ENCODE peak calls at places on chromosomes 1 and 21, in four cellular contexts. P is lower leg skin, B is neural progenitor cell, E is body of pancreas. F is an unnamed sample.

GRCh38 chr1:174535207-174535606 is 87.4 kb downstream of the GPR52 start:
- DNase-seq in P (no peak), B (no peak), E (no peak), F (no peak)

GRCh38 chr1:3320246-3321152 is 134.0 kb upstream of the ARHGEF16 start:
- DNase-seq in P (no peak), B (no peak), E (peak), F (no peak)

GRCh38 chr1:205263580-205264190 is 35.9 kb downstream of the TMCC2 start:
- DNase-seq in P (no peak), B (no peak), E (no peak), F (no peak)

GRCh38 chr1:27544818-27545612 is 55.0 kb upstream of the WASF2 start:
- DNase-seq in P (no peak), B (no peak), E (peak), F (no peak)

GRCh38 chr1:201126832-201127754 is at the start of gene ASCL5:
- DNase-seq in P (no peak), B (peak), E (peak), F (no peak)

GRCh38 chr1:159508951-159509350 is 26.9 kb downstream of the OR10J5 start:
- DNase-seq in P (no peak), B (no peak), E (no peak), F (no peak)

GRCh38 chr21:30625449-30625848 is 5.0 kb downstream of the KRTAP20-4 start:
- DNase-seq in P (no peak), B (no peak), E (no peak), F (no peak)

GRCh38 chr1:5990913-5991783 is 1.1 kb downstream of the NPHP4 start:
- DNase-seq in P (no peak), B (peak), E (peak), F (no peak)

GRCh38 chr1:184623404-184623803 is 131.3 kb downstream of the EDEM3 start:
- DNase-seq in P (no peak), B (no peak), E (no peak), F (no peak)

GRCh38 chr1:177944673-177945014 is 25.2 kb downstream of the SEC16B start:
- DNase-seq in P (no peak), B (no peak), E (no peak), F (no peak)

GRCh38 chr1:119147626-119148180 is 7.2 kb upstream of the WARS2 start:
- DNase-seq in P (no peak), B (no peak), E (no peak), F (no peak)

GRCh38 chr21:38293113-38293512 is 36.3 kb downstream of the KCNJ15 start:
- DNase-seq in P (no peak), B (no peak), E (no peak), F (no peak)

GRCh38 chr1:191096405-191096804 is 618.7 kb upstream of the BRINP3 start:
- DNase-seq in P (no peak), B (no peak), E (no peak), F (no peak)

GRCh38 chr21:35366348-35367085 is 317.4 kb upstream of the RUNX1 start:
- DNase-seq in P (peak), B (no peak), E (no peak), F (no peak)

GRCh38 chr1:13543927-13544556 is 30.2 kb upstream of the LRRC38 start:
- DNase-seq in P (peak), B (peak), E (peak), F (no peak)

GRCh38 chr1:179001451-179001850 is 24.2 kb upstream of the FAM20B start:
- DNase-seq in P (no peak), B (no peak), E (no peak), F (no peak)

GRCh38 chr1:168907053-168907452 is 178.0 kb upstream of the DPT start:
- DNase-seq in P (no peak), B (no peak), E (no peak), F (no peak)

GRCh38 chr1:95028954-95029353 is 43.8 kb downstream of the ALG14 start:
- DNase-seq in P (no peak), B (no peak), E (no peak), F (no peak)

GRCh38 chr1:41802532-41803501 is 115.9 kb downstream of the HIVEP3 start:
- DNase-seq in P (peak), B (no peak), E (no peak), F (no peak)

DNA sequence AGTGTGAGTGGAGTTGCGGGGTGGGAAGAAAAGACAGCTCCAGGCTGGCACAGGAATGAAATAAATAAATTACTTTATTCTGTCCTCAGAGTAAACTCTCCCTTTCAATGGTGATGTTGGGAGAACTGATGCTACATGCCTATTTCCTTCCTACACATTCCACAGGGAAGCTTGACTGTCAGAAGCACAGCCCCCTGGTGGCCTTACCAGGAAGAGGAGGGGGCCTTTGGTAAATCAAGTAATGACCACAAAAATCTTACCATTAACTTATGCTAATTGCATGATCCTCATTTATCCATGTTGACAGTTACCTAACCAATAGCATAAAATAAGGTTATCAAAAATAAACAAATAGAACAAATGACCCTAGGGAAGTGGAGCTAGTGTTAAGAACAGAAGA is 605.0 kb upstream of the PKN2 start:
- DNase-seq in P (no peak), B (peak), E (no peak), F (no peak)
- TF ChIP-seq CTCF in P (no peak), B (peak), E (no peak), F (no peak)

DNA sequence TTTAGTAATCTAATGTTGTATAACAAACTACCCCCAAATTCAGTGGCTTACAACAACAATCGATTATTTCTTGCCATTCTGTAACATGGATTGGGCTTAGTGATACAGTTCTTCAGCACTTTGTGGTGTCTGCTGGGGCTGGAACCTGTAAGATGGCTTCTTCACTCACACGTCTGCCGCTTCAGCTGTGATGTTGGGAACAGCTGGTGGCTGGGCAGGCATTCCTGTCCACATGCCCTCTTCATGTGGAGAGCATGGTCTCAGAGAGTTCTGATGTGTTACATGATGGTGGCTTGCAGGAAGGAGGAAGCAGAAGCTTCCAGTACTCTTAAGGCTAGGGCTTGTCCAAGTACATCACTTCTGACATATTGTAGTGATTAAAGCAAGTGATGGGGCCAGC is 276.9 kb downstream of the PTBP2 start:
- DNase-seq in P (no peak), B (no peak), E (no peak), F (no peak)
- TF ChIP-seq CTCF in P (no peak), B (no peak), E (no peak), F (no peak)

GRCh38 chr1:248625166-248625565 is 9.7 kb downstream of the OR2T11 start:
- DNase-seq in P (no peak), B (no peak), E (no peak), F (no peak)

GRCh38 chr1:248625971-248626370 is 8.9 kb downstream of the OR2T11 start:
- DNase-seq in P (no peak), B (no peak), E (no peak), F (no peak)

GRCh38 chr1:248618119-248618518 is 16.8 kb downstream of the OR2T11 start:
- DNase-seq in P (no peak), B (no peak), E (no peak), F (no peak)

GRCh38 chr1:248618878-248619277 is 16.0 kb downstream of the OR2T11 start:
- DNase-seq in P (no peak), B (no peak), E (peak), F (no peak)

DNA sequence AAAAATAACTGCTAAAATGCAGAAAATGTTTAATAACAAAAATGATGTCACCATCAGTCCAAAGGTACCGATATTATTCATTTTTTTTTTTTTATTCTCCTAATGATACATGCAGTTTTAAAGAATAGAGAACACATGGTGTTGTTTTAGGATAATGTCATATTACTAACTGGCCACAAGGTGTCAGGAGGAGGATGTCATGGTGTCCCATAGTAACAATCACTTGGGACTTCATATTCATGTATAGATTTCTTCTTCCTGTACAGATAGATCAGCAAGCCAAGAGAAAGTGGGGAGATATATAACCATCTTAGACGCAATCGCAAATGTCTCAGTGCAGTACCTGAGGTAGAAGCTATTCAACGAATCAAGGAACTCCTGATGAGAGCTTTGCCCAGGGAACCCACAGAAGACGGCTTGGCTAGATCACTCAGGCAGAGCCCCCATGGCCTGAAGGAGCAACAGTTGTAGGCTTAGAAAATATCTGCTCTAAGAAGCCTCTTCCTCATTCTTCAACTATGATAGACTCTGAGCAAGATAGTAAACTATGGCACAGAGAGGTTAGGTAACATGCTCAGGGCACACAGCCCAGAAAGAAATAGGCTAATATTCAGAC is 12.3 kb downstream of the OR2T11 start:
- DNase-seq in P (no peak), B (no peak), E (no peak), F (no peak)
- TF ChIP-seq CTCF in P (no peak), B (peak), E (peak), F (no peak)

GRCh38 chr1:210416049-210416448 is 87.3 kb downstream of the HHAT start:
- DNase-seq in P (no peak), B (no peak), E (no peak), F (no peak)
- TF ChIP-seq CTCF in P (no peak), B (peak), E (no peak), F (no peak)

DNA sequence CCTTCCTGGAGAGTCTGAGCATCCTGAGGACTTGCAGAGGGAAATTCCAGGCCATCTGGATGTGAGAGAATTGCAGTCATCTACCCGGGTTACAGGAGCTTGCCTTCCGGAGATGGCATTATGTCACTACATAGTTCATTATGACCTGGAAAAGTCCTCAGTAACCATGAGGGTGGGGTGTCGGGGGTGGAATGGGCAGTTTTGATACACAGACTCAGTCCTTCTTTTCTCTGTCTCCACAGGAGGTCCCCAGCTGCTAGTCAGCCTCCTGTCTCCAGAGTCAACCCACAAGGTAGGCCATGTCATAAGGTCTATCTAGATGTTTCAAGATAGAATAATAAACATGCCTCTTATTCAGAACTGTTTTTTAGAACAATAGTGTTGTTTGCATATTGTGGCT is 268.2 kb upstream of the SGIP1 start:
- DNase-seq in P (no peak), B (no peak), E (no peak), F (no peak)
- TF ChIP-seq CTCF in P (no peak), B (no peak), E (no peak), F (no peak)

GRCh38 chr21:36992671-36993070 is 13.8 kb upstream of the RIPPLY3 start:
- DNase-seq in P (no peak), B (no peak), E (peak), F (no peak)

GRCh38 chr21:36987845-36988244 is 18.7 kb upstream of the RIPPLY3 start:
- DNase-seq in P (no peak), B (no peak), E (no peak), F (no peak)

GRCh38 chr21:36988536-36988935 is 18.0 kb upstream of the RIPPLY3 start:
- DNase-seq in P (no peak), B (no peak), E (no peak), F (no peak)

GRCh38 chr21:36990508-36991205 is 15.8 kb upstream of the RIPPLY3 start:
- DNase-seq in P (no peak), B (no peak), E (no peak), F (no peak)

DNA sequence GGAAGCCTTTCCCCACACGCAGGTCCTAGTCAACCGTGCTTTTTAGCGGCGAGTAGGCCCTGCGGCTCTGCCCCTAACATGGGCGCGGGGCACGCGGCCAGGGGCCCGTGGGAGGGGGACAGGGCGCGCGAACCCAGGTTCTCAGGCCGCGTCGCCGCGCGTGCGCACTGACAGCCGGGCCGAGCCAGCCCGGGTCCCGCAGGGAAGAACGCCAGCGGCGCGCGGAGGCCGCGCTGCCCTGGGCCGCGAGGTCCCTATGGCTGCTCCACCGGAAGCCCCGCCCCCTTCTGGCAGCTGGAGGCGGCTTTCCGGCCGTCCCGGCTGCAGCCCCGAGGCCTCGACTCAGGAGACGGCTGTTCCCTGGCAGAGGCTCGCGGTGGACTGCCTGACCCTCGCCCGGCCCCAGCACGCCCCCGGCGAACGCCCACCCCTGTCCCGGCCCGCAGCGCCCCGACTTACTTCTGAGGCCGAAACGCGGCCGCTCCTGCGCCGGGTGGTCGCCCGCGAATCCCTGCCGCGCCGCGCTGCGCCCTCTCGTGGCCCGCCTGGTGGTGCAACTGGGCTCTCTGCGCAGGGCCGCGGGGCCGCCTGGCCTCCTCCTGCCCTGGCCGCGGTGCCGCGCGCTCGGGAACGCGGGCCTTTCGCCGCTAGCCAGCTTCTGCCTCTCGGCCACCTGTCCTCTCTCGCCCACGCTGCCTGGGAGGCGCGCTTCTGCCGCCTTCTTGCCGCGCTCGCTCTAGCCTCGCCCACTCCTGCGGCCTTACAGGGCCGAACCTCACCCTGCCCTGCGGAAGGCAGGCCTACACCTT is 16.6 kb upstream of the RIPPLY3 start:
- DNase-seq in P (peak), B (peak), E (peak), F (peak)
- TF ChIP-seq CTCF in P (no peak), B (peak), E (peak), F (peak)

GRCh38 chr1:225396357-225396756 is 31.5 kb downstream of the LBR start:
- DNase-seq in P (no peak), B (no peak), E (no peak), F (no peak)
- TF ChIP-seq CTCF in P (no peak), B (no peak), E (no peak), F (no peak)

GRCh38 chr1:157090196-157090647 is 9.4 kb downstream of the ETV3L start:
- DNase-seq in P (peak), B (peak), E (peak), F (peak)
- TF ChIP-seq CTCF in P (peak), B (peak), E (peak), F (peak)

GRCh38 chr1:196877964-196878363 is 9.9 kb upstream of the CFHR4 start:
- DNase-seq in P (no peak), B (peak), E (no peak), F (no peak)
- TF ChIP-seq CTCF in P (no peak), B (peak), E (no peak), F (no peak)